ENCODE peak calls at places on chromosomes 2 and 18, in four cellular contexts. G is ovary, H is upper lobe of left lung, Q is endothelial cell of umbilical vein. T is an unnamed sample. For H3K9me3, the result is how much of the 10 kb centered on the place peaks cover.

GRCh38 chr18:27750014-27750413 is 426.9 kb downstream of the CDH2 start:
- DNase-seq in G (no peak), H (no peak), Q (peak), T (no peak)

GRCh38 chr2:162480067-162480466 is 136.1 kb downstream of the GCA start:
- DNase-seq in G (no peak), H (no peak), Q (no peak), T (no peak)

GRCh38 chr2:63465633-63466032 is 122.6 kb downstream of the WDPCP start:
- DNase-seq in G (no peak), H (no peak), Q (no peak), T (no peak)

GRCh38 chr2:1743396-1744150 is 742 bp downstream of the PXDN start:
- DNase-seq in G (peak), H (peak), Q (peak), T (peak)

GRCh38 chr2:24919100-24919976 is 699 bp downstream of the ADCY3 start:
- DNase-seq in G (peak), H (peak), Q (no peak), T (no peak)

GRCh38 chr2:241064802-241065354 is 37.2 kb downstream of the MTERF4 start:
- DNase-seq in G (no peak), H (peak), Q (no peak), T (peak)

GRCh38 chr18:73270919-73271318 is 403.1 kb upstream of the NETO1 start:
- DNase-seq in G (no peak), H (no peak), Q (no peak), T (no peak)

GRCh38 chr2:68336192-68336591 is 16.4 kb upstream of the CNRIP1 start:
- DNase-seq in G (no peak), H (no peak), Q (peak), T (no peak)

GRCh38 chr2:240397542-240397916 is 37.9 kb upstream of the GPC1 start:
- DNase-seq in G (no peak), H (no peak), Q (no peak), T (peak)

GRCh38 chr2:118852605-118853128 is 5.2 kb upstream of the EN1 start:
- DNase-seq in G (no peak), H (peak), Q (no peak), T (no peak)

GRCh38 chr2:179049203-179049545 is 763 bp downstream of the CCDC141 start:
- DNase-seq in G (no peak), H (no peak), Q (no peak), T (no peak)

GRCh38 chr2:7813541-7814310 is 868.1 kb upstream of the ID2 start:
- DNase-seq in G (no peak), H (no peak), Q (no peak), T (no peak)

GRCh38 chr2:23427350-23427749 is 42.4 kb downstream of the KLHL29 start:
- DNase-seq in G (no peak), H (no peak), Q (no peak), T (no peak)

GRCh38 chr2:75548036-75548573 is 12.6 kb downstream of the EVA1A start:
- DNase-seq in G (no peak), H (no peak), Q (peak), T (no peak)

GRCh38 chr2:167733750-167734149 is 513.6 kb downstream of the STK39 start:
- DNase-seq in G (peak), H (no peak), Q (no peak), T (no peak)

GRCh38 chr2:127537142-127537541 is 1.7 kb downstream of the MYO7B start:
- DNase-seq in G (no peak), H (no peak), Q (peak), T (no peak)

GRCh38 chr2:127205211-127206140 is 14.6 kb downstream of the CYP27C1 start:
- DNase-seq in G (no peak), H (no peak), Q (no peak), T (peak)

GRCh38 chr2:15777795-15778371 is 162.5 kb upstream of the MYCN start:
- DNase-seq in G (no peak), H (no peak), Q (no peak), T (no peak)

GRCh38 chr18:48629730-48630324 is 91.0 kb downstream of the CTIF start:
- DNase-seq in G (no peak), H (no peak), Q (peak), T (no peak)

GRCh38 chr2:10469301-10469700 is 21.2 kb upstream of the ODC1 start:
- DNase-seq in G (no peak), H (peak), Q (no peak), T (peak)

GRCh38 chr18:24928479-24928878 is 423.5 kb downstream of the ZNF521 start:
- DNase-seq in G (no peak), H (no peak), Q (no peak), T (no peak)

GRCh38 chr18:13392899-13393298 is 174.3 kb downstream of the LDLRAD4 start:
- DNase-seq in G (no peak), H (no peak), Q (no peak), T (no peak)

GRCh38 chr2:71001592-71002570 is 7.2 kb upstream of the TEX261 start:
- DNase-seq in G (no peak), H (peak), Q (no peak), T (no peak)

GRCh38 chr2:26979761-26980160 is 9.3 kb downstream of the MAPRE3 start:
- DNase-seq in G (peak), H (no peak), Q (no peak), T (no peak)

GRCh38 chr18:23268641-23269040 is 133.4 kb downstream of the CABLES1 start:
- DNase-seq in G (no peak), H (no peak), Q (peak), T (no peak)
- H3K9me3 ChIP-seq in G (under half), H (under half), Q (under half), T (under half)

GRCh38 chr2:201122276-201122675 is 6.3 kb downstream of the CFLAR start:
- DNase-seq in G (no peak), H (no peak), Q (no peak), T (no peak)
- TF ChIP-seq POLR2A in G (no peak), H (no peak), Q (no peak), T (no peak)

GRCh38 chr2:160085662-160086061 is 23.2 kb upstream of the PLA2R1 start:
- DNase-seq in G (no peak), H (no peak), Q (no peak), T (no peak)

GRCh38 chr2:160092445-160092844 is 30.0 kb upstream of the PLA2R1 start:
- DNase-seq in G (peak), H (peak), Q (no peak), T (no peak)

GRCh38 chr2:160091381-160091780 is 29.0 kb upstream of the PLA2R1 start:
- DNase-seq in G (no peak), H (no peak), Q (no peak), T (no peak)

DNA sequence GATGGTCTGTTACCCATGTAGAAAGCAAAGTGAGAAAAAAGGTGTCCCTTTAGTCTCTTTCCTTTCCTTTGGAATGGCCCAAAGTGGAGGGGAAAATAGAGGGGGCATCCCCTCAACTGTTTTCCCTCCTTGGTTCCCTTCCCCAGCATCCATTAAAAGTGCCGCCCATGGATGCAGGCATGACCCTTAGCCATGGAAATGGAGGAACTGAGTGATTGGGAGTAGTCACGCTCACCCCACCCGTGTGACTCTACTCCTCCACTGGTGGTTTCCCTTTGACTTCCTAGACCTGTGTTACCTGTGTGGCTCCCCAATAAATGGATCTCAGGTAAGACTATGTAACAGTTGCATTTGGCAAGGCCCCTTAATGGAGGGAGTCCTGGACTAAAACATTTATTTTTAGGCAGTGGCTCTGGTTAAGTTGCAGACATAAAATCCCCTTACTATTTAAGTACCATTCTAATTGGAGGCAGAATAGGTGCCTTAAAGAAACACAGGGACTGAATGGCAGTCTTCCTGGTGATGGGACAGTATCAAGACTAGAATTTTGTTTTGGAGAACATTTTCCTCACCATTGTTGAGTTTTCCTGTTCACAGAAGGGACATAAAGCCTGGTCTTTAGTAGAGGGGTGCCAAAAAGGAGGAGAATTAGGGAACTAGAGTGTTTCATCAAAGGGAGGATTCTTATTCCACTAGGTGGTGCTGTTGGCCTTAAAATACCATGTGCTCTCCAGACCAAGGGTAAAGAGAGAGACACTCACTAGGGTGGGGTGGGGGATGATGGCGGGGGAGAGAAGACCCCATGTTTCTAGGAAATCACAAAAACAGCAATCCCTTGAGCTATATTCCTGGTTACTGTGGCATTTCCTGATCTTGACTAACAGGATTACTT is 25.7 kb upstream of the PLA2R1 start:
- DNase-seq in G (no peak), H (no peak), Q (no peak), T (no peak)
- H3K9me3 ChIP-seq in G (under half), H (half or more), Q (under half), T (under half)

GRCh38 chr2:74533464-74533863 is 3.7 kb downstream of the HTRA2 start:
- DNase-seq in G (no peak), H (no peak), Q (no peak), T (no peak)
- TF ChIP-seq POLR2A in G (no peak), H (no peak), Q (no peak), T (no peak)

GRCh38 chr2:170118641-170119040 is 59.3 kb upstream of the MYO3B start:
- DNase-seq in G (no peak), H (no peak), Q (no peak), T (no peak)
- H3K9me3 ChIP-seq in G (under half), H (under half), Q (under half), T (under half)

GRCh38 chr2:65128297-65129190 is 1.4 kb downstream of the RAB1A start:
- DNase-seq in G (no peak), H (no peak), Q (peak), T (no peak)
- TF ChIP-seq POLR2A in G (no peak), H (no peak), Q (no peak), T (no peak)

GRCh38 chr18:4063545-4063944 is 391.6 kb downstream of the DLGAP1 start:
- DNase-seq in G (no peak), H (no peak), Q (no peak), T (no peak)
- H3K9me3 ChIP-seq in G (under half), H (under half), Q (under half), T (under half)

T was measured in suprapubic skin.